ENCODE peak calls at places on chromosomes 7 and 10, in ten cellular contexts. One of them, this sample, is unnamed.

GRCh38 chr10:86827639-86828038 is 71.2 kb downstream of the BMPR1A start:
- DNase-seq in fibroblast of mammary gland: no peak
- DNase-seq in mammary epithelial cell: no peak
- DNase-seq in GM06990: no peak
- DNase-seq in cardiac muscle cell: no peak
- DNase-seq in CD8-positive, alpha-beta T cell: no peak
- DNase-seq in activated CD8-positive, alpha-beta T cell treated with anti-CD3 and anti-CD28 coated beads for 36 hours: no peak
- DNase-seq in transverse colon: no peak
- DNase-seq in WTC11: no peak
- DNase-seq in adrenal gland: no peak
- DNase-seq in this sample: no peak

GRCh38 chr10:104339469-104340098 is 1.3 kb upstream of the ITPRIP start:
- DNase-seq in fibroblast of mammary gland: peak
- DNase-seq in cardiac muscle cell: peak
- DNase-seq in GM06990: no peak
- DNase-seq in transverse colon: peak
- DNase-seq in CD8-positive, alpha-beta T cell: no peak
- DNase-seq in activated CD8-positive, alpha-beta T cell treated with anti-CD3 and anti-CD28 coated beads for 36 hours: no peak
- DNase-seq in mammary epithelial cell: peak
- DNase-seq in adrenal gland: peak
- DNase-seq in WTC11: no peak
- DNase-seq in this sample: no peak

GRCh38 chr10:123287594-123288247 is 133.5 kb downstream of the BUB3 start:
- DNase-seq in activated CD8-positive, alpha-beta T cell treated with anti-CD3 and anti-CD28 coated beads for 36 hours: peak
- DNase-seq in adrenal gland: no peak
- DNase-seq in CD8-positive, alpha-beta T cell: no peak
- DNase-seq in mammary epithelial cell: peak
- DNase-seq in transverse colon: no peak
- DNase-seq in cardiac muscle cell: no peak
- DNase-seq in fibroblast of mammary gland: peak
- DNase-seq in GM06990: no peak
- DNase-seq in WTC11: no peak
- DNase-seq in this sample: no peak

GRCh38 chr7:129689995-129690581 is 78.6 kb downstream of the NRF1 start:
- DNase-seq in activated CD8-positive, alpha-beta T cell treated with anti-CD3 and anti-CD28 coated beads for 36 hours: no peak
- DNase-seq in fibroblast of mammary gland: no peak
- DNase-seq in CD8-positive, alpha-beta T cell: no peak
- DNase-seq in WTC11: no peak
- DNase-seq in adrenal gland: no peak
- DNase-seq in cardiac muscle cell: no peak
- DNase-seq in transverse colon: no peak
- DNase-seq in GM06990: no peak
- DNase-seq in mammary epithelial cell: no peak
- DNase-seq in this sample: no peak

GRCh38 chr7:21981524-21981923 is 35.8 kb upstream of the CDCA7L start:
- DNase-seq in mammary epithelial cell: no peak
- DNase-seq in activated CD8-positive, alpha-beta T cell treated with anti-CD3 and anti-CD28 coated beads for 36 hours: no peak
- DNase-seq in CD8-positive, alpha-beta T cell: no peak
- DNase-seq in transverse colon: no peak
- DNase-seq in cardiac muscle cell: no peak
- DNase-seq in adrenal gland: no peak
- DNase-seq in GM06990: no peak
- DNase-seq in fibroblast of mammary gland: no peak
- DNase-seq in WTC11: no peak
- DNase-seq in this sample: no peak

GRCh38 chr7:133904766-133905165 is 222.4 kb upstream of the LRGUK start:
- DNase-seq in cardiac muscle cell: no peak
- DNase-seq in WTC11: no peak
- DNase-seq in activated CD8-positive, alpha-beta T cell treated with anti-CD3 and anti-CD28 coated beads for 36 hours: no peak
- DNase-seq in GM06990: no peak
- DNase-seq in fibroblast of mammary gland: no peak
- DNase-seq in adrenal gland: no peak
- DNase-seq in transverse colon: no peak
- DNase-seq in mammary epithelial cell: no peak
- DNase-seq in CD8-positive, alpha-beta T cell: no peak
- DNase-seq in this sample: no peak

GRCh38 chr10:76874151-76874550 is 763.5 kb downstream of the KCNMA1 start:
- DNase-seq in transverse colon: no peak
- DNase-seq in GM06990: no peak
- DNase-seq in activated CD8-positive, alpha-beta T cell treated with anti-CD3 and anti-CD28 coated beads for 36 hours: no peak
- DNase-seq in CD8-positive, alpha-beta T cell: no peak
- DNase-seq in fibroblast of mammary gland: peak
- DNase-seq in mammary epithelial cell: peak
- DNase-seq in cardiac muscle cell: no peak
- DNase-seq in adrenal gland: no peak
- DNase-seq in WTC11: no peak
- DNase-seq in this sample: no peak

GRCh38 chr10:130333185-130333584 is 197.0 kb downstream of the GLRX3 start:
- DNase-seq in GM06990: no peak
- DNase-seq in adrenal gland: no peak
- DNase-seq in transverse colon: no peak
- DNase-seq in fibroblast of mammary gland: no peak
- DNase-seq in WTC11: no peak
- DNase-seq in mammary epithelial cell: no peak
- DNase-seq in activated CD8-positive, alpha-beta T cell treated with anti-CD3 and anti-CD28 coated beads for 36 hours: no peak
- DNase-seq in cardiac muscle cell: no peak
- DNase-seq in CD8-positive, alpha-beta T cell: no peak
- DNase-seq in this sample: no peak

DNA sequence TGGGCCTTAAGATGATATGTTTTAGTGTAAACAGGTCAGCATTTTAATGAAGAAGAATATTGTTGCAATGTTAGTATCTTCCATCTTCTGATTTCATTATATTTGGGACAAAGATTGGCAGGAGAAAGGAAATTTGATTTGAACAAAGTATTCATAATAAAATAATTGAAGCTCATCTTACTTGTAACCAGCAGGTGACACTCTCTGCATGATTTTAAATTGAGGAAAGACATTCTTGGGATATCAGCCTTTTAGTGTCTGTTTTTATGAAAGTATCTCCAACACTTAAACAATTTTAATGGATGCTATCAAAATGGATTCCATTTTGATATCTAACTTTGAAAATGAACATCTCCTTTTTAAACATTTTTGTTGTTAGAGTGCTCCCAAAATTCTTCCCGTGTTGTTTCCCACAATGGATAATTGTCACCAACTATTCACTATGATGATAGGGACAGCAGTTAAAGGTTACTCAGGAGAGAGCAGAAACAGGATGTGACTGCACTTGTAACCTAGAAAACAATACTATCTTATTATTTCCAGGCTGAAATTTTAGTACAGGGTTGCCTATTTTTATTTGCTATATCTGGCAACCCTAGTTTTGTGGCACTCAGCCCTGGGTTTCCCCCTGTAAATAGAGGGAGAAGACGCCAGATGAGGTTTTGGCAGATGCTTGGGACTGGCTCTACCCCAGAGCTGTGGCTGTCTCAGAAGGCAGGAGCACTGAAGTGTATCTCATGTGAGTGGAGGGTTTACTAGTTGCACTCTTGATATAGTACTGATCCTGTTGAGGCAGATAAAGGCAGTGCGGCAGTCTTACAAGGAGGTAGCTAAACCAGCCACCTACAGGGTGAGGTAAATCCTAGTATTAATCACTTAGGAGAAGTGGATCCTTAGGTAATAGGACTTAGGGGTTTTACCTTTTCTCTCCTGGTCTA is 31.0 kb upstream of the ABCB4 start:
- DNase-seq in CD8-positive, alpha-beta T cell: no peak
- DNase-seq in transverse colon: no peak
- DNase-seq in mammary epithelial cell: peak
- DNase-seq in activated CD8-positive, alpha-beta T cell treated with anti-CD3 and anti-CD28 coated beads for 36 hours: no peak
- DNase-seq in adrenal gland: no peak
- DNase-seq in GM06990: no peak
- DNase-seq in fibroblast of mammary gland: peak
- DNase-seq in WTC11: no peak
- DNase-seq in cardiac muscle cell: no peak
- DNase-seq in this sample: no peak
- TF ChIP-seq CTCF in CD8-positive, alpha-beta T cell: no peak
- TF ChIP-seq CTCF in transverse colon: peak
- TF ChIP-seq CTCF in mammary epithelial cell: peak
- TF ChIP-seq CTCF in activated CD8-positive, alpha-beta T cell treated with anti-CD3 and anti-CD28 coated beads for 36 hours: peak
- TF ChIP-seq CTCF in adrenal gland: peak
- TF ChIP-seq CTCF in GM06990: peak
- TF ChIP-seq CTCF in fibroblast of mammary gland: peak
- TF ChIP-seq CTCF in WTC11: no peak
- TF ChIP-seq CTCF in cardiac muscle cell: no peak
- TF ChIP-seq CTCF in this sample: no peak

DNA sequence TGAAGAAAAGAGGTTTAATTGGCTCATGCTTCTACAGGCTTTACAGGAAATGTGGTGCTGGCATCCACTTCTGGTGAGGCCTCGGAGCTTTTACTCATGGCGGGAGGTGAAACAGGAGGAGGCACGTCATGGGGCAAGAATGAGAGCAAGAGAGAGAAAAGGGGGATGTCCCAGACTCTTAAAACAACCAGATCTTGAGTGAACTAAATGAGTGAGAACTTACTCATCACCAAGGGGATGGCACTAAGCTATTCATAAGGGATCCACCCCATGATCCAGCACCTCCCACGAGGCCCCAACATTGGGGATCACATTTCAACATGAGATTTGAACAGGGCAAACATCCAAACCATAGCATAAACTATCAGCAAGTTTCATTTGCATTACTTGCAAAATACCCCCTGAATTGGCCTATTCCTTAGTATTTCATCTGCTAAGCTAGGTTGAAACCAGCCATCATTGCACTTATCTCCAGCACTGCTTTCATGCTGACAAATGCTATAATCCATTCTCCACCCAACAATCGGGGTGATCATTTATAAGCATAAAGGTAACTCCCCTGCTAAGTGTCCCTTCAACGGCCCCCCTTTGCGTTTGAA is 179.0 kb downstream of the NOC3L start:
- DNase-seq in activated CD8-positive, alpha-beta T cell treated with anti-CD3 and anti-CD28 coated beads for 36 hours: peak
- DNase-seq in WTC11: no peak
- DNase-seq in CD8-positive, alpha-beta T cell: no peak
- DNase-seq in mammary epithelial cell: peak
- DNase-seq in fibroblast of mammary gland: peak
- DNase-seq in adrenal gland: no peak
- DNase-seq in GM06990: no peak
- DNase-seq in transverse colon: no peak
- DNase-seq in cardiac muscle cell: no peak
- DNase-seq in this sample: no peak
- TF ChIP-seq CTCF in activated CD8-positive, alpha-beta T cell treated with anti-CD3 and anti-CD28 coated beads for 36 hours: no peak
- TF ChIP-seq CTCF in WTC11: no peak
- TF ChIP-seq CTCF in CD8-positive, alpha-beta T cell: no peak
- TF ChIP-seq CTCF in mammary epithelial cell: no peak
- TF ChIP-seq CTCF in fibroblast of mammary gland: no peak
- TF ChIP-seq CTCF in adrenal gland: no peak
- TF ChIP-seq CTCF in GM06990: no peak
- TF ChIP-seq CTCF in transverse colon: no peak
- TF ChIP-seq CTCF in cardiac muscle cell: no peak
- TF ChIP-seq CTCF in this sample: no peak

DNA sequence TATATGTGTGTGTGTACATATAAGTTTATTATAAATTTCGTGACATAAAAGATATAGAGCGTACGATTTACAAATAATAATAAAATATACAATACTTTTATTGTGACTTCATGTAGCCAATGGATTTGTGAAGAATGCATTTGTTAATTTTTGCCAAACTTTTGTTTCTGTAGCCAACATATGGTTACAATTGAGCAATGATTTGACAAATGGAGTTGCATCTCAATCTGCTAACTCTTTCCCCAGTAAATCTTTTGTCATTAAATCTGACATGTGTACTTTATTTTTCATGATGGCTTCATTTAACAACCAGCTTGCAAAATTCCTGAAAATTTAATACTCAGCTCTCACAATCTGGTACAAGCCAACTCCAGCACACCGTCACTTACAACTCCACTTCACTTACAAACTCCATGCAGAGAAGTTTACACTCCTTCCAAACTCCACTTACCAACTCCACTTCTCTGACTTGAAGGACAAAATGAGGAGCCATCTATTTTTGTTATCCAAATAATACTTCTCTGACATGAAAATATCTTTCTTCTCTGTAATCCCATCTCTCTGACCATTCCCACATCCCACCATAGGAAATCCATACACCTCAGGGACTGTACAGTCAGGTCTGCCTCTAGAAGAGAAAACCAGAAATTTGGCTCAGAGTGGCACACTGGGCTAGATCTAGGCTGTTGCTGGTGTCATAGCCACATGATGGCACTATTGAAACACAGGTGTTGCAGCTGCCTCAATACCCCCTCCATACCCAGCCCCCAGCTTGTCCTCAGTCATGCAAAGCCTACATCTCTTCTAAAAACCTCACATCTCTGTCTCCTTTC is 26.6 kb upstream of the HIBADH start:
- DNase-seq in activated CD8-positive, alpha-beta T cell treated with anti-CD3 and anti-CD28 coated beads for 36 hours: peak
- DNase-seq in GM06990: no peak
- DNase-seq in adrenal gland: peak
- DNase-seq in cardiac muscle cell: peak
- DNase-seq in transverse colon: peak
- DNase-seq in WTC11: peak
- DNase-seq in mammary epithelial cell: peak
- DNase-seq in CD8-positive, alpha-beta T cell: no peak
- DNase-seq in fibroblast of mammary gland: no peak
- DNase-seq in this sample: no peak
- TF ChIP-seq CTCF in activated CD8-positive, alpha-beta T cell treated with anti-CD3 and anti-CD28 coated beads for 36 hours: peak
- TF ChIP-seq CTCF in GM06990: peak
- TF ChIP-seq CTCF in adrenal gland: peak
- TF ChIP-seq CTCF in cardiac muscle cell: peak
- TF ChIP-seq CTCF in transverse colon: peak
- TF ChIP-seq CTCF in WTC11: no peak
- TF ChIP-seq CTCF in mammary epithelial cell: peak
- TF ChIP-seq CTCF in CD8-positive, alpha-beta T cell: no peak
- TF ChIP-seq CTCF in fibroblast of mammary gland: peak
- TF ChIP-seq CTCF in this sample: no peak

GRCh38 chr7:142585425-142585824 is 163.8 kb upstream of the PRSS1 start:
- DNase-seq in transverse colon: no peak
- DNase-seq in activated CD8-positive, alpha-beta T cell treated with anti-CD3 and anti-CD28 coated beads for 36 hours: peak
- DNase-seq in fibroblast of mammary gland: no peak
- DNase-seq in adrenal gland: no peak
- DNase-seq in GM06990: no peak
- DNase-seq in CD8-positive, alpha-beta T cell: no peak
- DNase-seq in cardiac muscle cell: no peak
- DNase-seq in WTC11: no peak
- DNase-seq in mammary epithelial cell: no peak
- DNase-seq in this sample: no peak

GRCh38 chr7:142584765-142585164 is 164.5 kb upstream of the PRSS1 start:
- DNase-seq in adrenal gland: no peak
- DNase-seq in fibroblast of mammary gland: peak
- DNase-seq in transverse colon: no peak
- DNase-seq in GM06990: no peak
- DNase-seq in CD8-positive, alpha-beta T cell: no peak
- DNase-seq in cardiac muscle cell: no peak
- DNase-seq in activated CD8-positive, alpha-beta T cell treated with anti-CD3 and anti-CD28 coated beads for 36 hours: no peak
- DNase-seq in mammary epithelial cell: peak
- DNase-seq in WTC11: no peak
- DNase-seq in this sample: no peak

GRCh38 chr7:142590077-142590476 is 159.2 kb upstream of the PRSS1 start:
- DNase-seq in GM06990: no peak
- DNase-seq in mammary epithelial cell: no peak
- DNase-seq in fibroblast of mammary gland: no peak
- DNase-seq in transverse colon: no peak
- DNase-seq in adrenal gland: no peak
- DNase-seq in CD8-positive, alpha-beta T cell: no peak
- DNase-seq in activated CD8-positive, alpha-beta T cell treated with anti-CD3 and anti-CD28 coated beads for 36 hours: no peak
- DNase-seq in cardiac muscle cell: no peak
- DNase-seq in WTC11: no peak
- DNase-seq in this sample: no peak

GRCh38 chr7:142586611-142587010 is 162.7 kb upstream of the PRSS1 start:
- DNase-seq in transverse colon: no peak
- DNase-seq in WTC11: no peak
- DNase-seq in cardiac muscle cell: no peak
- DNase-seq in mammary epithelial cell: no peak
- DNase-seq in adrenal gland: no peak
- DNase-seq in CD8-positive, alpha-beta T cell: no peak
- DNase-seq in activated CD8-positive, alpha-beta T cell treated with anti-CD3 and anti-CD28 coated beads for 36 hours: no peak
- DNase-seq in fibroblast of mammary gland: no peak
- DNase-seq in GM06990: no peak
- DNase-seq in this sample: no peak

GRCh38 chr7:142587578-142588191 is 161.6 kb upstream of the PRSS1 start:
- DNase-seq in adrenal gland: no peak
- DNase-seq in GM06990: no peak
- DNase-seq in transverse colon: no peak
- DNase-seq in fibroblast of mammary gland: peak
- DNase-seq in WTC11: no peak
- DNase-seq in cardiac muscle cell: peak
- DNase-seq in mammary epithelial cell: peak
- DNase-seq in activated CD8-positive, alpha-beta T cell treated with anti-CD3 and anti-CD28 coated beads for 36 hours: no peak
- DNase-seq in CD8-positive, alpha-beta T cell: no peak
- DNase-seq in this sample: no peak
- TF ChIP-seq CTCF in adrenal gland: peak
- TF ChIP-seq CTCF in GM06990: peak
- TF ChIP-seq CTCF in transverse colon: peak
- TF ChIP-seq CTCF in fibroblast of mammary gland: peak
- TF ChIP-seq CTCF in WTC11: no peak
- TF ChIP-seq CTCF in cardiac muscle cell: peak
- TF ChIP-seq CTCF in mammary epithelial cell: peak
- TF ChIP-seq CTCF in activated CD8-positive, alpha-beta T cell treated with anti-CD3 and anti-CD28 coated beads for 36 hours: peak
- TF ChIP-seq CTCF in CD8-positive, alpha-beta T cell: no peak
- TF ChIP-seq CTCF in this sample: peak

This sample was measured in glutamatergic neuron.